ENCODE peak calls at places on chromosomes 1 and 21, in five cellular contexts. S is central memory CD4-positive, alpha-beta T cell; U is cardiac septum; O is body of pancreas; F is fibroblast of mammary gland. L is an unnamed sample.
A peak's percentile ranks its signal among the peaks of the same experiment; 100 is the strongest.

GRCh38 chr21:29349702-29350101 is 51.0 kb downstream of the BACH1 start:
- DNase-seq in S (no peak), U (no peak), O (peak; percentile 12), F (no peak), L (no peak)

GRCh38 chr1:243507001-243507671 is 251.3 kb downstream of the SDCCAG8 start:
- DNase-seq in S (no peak), U (no peak), O (no peak), F (no peak), L (no peak)

GRCh38 chr1:118151312-118151937 is 33.6 kb downstream of the SPAG17 start:
- DNase-seq in S (no peak), U (no peak), O (peak; percentile 78), F (peak; percentile 71), L (peak; percentile 18)

GRCh38 chr1:103945774-103946173 is 196.1 kb downstream of the AMY1C start:
- DNase-seq in S (no peak), U (no peak), O (no peak), F (no peak), L (no peak)

GRCh38 chr1:66300986-66301451 is 232.9 kb upstream of the SGIP1 start:
- DNase-seq in S (peak; percentile 62), U (no peak), O (no peak), F (peak; percentile 69), L (no peak)

GRCh38 chr1:180791806-180792205 is 120.9 kb upstream of the KIAA1614 start:
- DNase-seq in S (no peak), U (no peak), O (no peak), F (peak; percentile 38), L (no peak)

GRCh38 chr1:55051169-55051568 is 11.8 kb downstream of the PCSK9 start:
- DNase-seq in S (no peak), U (no peak), O (no peak), F (no peak), L (no peak)

GRCh38 chr1:154154534-154155181 is at the start of gene NUP210L:
- DNase-seq in S (no peak), U (no peak), O (peak; percentile 81), F (peak; percentile 44), L (no peak)

GRCh38 chr1:214777364-214777763 is 174.4 kb downstream of the CENPF start:
- DNase-seq in S (no peak), U (no peak), O (no peak), F (no peak), L (no peak)

GRCh38 chr1:178536844-178537371 is 24.0 kb downstream of the TEX35 start:
- DNase-seq in S (no peak), U (peak; percentile 83), O (peak; percentile 73), F (peak; percentile 99), L (no peak)

GRCh38 chr1:86409416-86410021 is 13.4 kb upstream of the ODF2L start:
- DNase-seq in S (no peak), U (no peak), O (no peak), F (peak; percentile 31), L (no peak)

GRCh38 chr1:17162941-17163340 is 42.0 kb upstream of the PADI1 start:
- DNase-seq in S (no peak), U (no peak), O (no peak), F (no peak), L (no peak)

GRCh38 chr1:119005870-119006405 is 17.8 kb upstream of the TBX15 start:
- DNase-seq in S (no peak), U (no peak), O (no peak), F (no peak), L (no peak)

GRCh38 chr1:48876221-48876785 is 99.6 kb upstream of the BEND5 start:
- DNase-seq in S (no peak), U (no peak), O (no peak), F (peak; percentile 66), L (no peak)

GRCh38 chr1:174713796-174714195 is 266.0 kb downstream of the GPR52 start:
- DNase-seq in S (no peak), U (no peak), O (no peak), F (no peak), L (no peak)

GRCh38 chr1:59317780-59318179 is 20.9 kb downstream of the FGGY start:
- DNase-seq in S (no peak), U (no peak), O (no peak), F (peak; percentile 15), L (no peak)

GRCh38 chr1:156998840-156999239 is 46.7 kb downstream of the ARHGEF11 start:
- DNase-seq in S (no peak), U (no peak), O (no peak), F (no peak), L (no peak)

GRCh38 chr1:11792106-11792505 is 13.7 kb downstream of the MTHFR start:
- DNase-seq in S (no peak), U (peak; percentile 83), O (no peak), F (no peak), L (no peak)

GRCh38 chr21:42599486-42599885 is 53.9 kb upstream of the PDE9A start:
- DNase-seq in S (no peak), U (peak; percentile 31), O (no peak), F (no peak), L (no peak)

GRCh38 chr1:224430511-224431113 is 4.0 kb downstream of the WDR26 start:
- DNase-seq in S (peak; percentile 69), U (no peak), O (peak; percentile 36), F (peak; percentile 75), L (no peak)

GRCh38 chr1:7885513-7886298 is 32.8 kb upstream of the UTS2 start:
- DNase-seq in S (no peak), U (no peak), O (peak; percentile 93), F (no peak), L (peak; percentile 5)

GRCh38 chr1:223846668-223847007 is 891 bp upstream of the TP53BP2 start:
- DNase-seq in S (no peak), U (no peak), O (peak; percentile 36), F (peak; percentile 29), L (no peak)

GRCh38 chr1:24707659-24708058 is 37.6 kb upstream of the CLIC4 start:
- DNase-seq in S (no peak), U (no peak), O (no peak), F (peak; percentile 77), L (no peak)